ENCODE peak calls at places on chromosomes 3 and 15, in four cellular contexts. R is Karpas-422, V is IMR-90, O is HepG2. T is an unnamed sample.

GRCh38 chr3:52697622-52697946 is 8.0 kb downstream of the GLT8D1 start:
- DNase-seq in R (no peak), V (no peak), O (no peak), T (no peak)

GRCh38 chr15:100696452-100696851 is 94.1 kb downstream of the ASB7 start:
- DNase-seq in R (no peak), V (no peak), O (no peak), T (no peak)

GRCh38 chr15:62841269-62841628 is 201.3 kb upstream of the TPM1 start:
- DNase-seq in R (no peak), V (peak; percentile 60), O (no peak), T (no peak)

GRCh38 chr3:102400766-102401165 is 34.0 kb upstream of the ZPLD1 start:
- DNase-seq in R (no peak), V (peak; percentile 67), O (no peak), T (no peak)

GRCh38 chr3:145696011-145696410 is 465.0 kb downstream of the PLOD2 start:
- DNase-seq in R (no peak), V (no peak), O (no peak), T (no peak)

GRCh38 chr3:110383356-110383755 is 688.3 kb upstream of the NECTIN3 start:
- DNase-seq in R (no peak), V (peak; percentile 2), O (no peak), T (no peak)

GRCh38 chr3:104788807-104789206 is 577.9 kb upstream of the ALCAM start:
- DNase-seq in R (no peak), V (no peak), O (no peak), T (no peak)

GRCh38 chr15:60065951-60066350 is 61.8 kb downstream of the FOXB1 start:
- DNase-seq in R (no peak), V (no peak), O (no peak), T (no peak)

GRCh38 chr3:65811917-65812316 is 226.8 kb downstream of the MAGI1 start:
- DNase-seq in R (no peak), V (peak; percentile 13), O (no peak), T (peak; percentile 66)
- H3K9ac ChIP-seq in R (no peak overlapping the region), V (no peak overlapping the region), O (no peak overlapping the region), T (no peak overlapping the region)

DNA sequence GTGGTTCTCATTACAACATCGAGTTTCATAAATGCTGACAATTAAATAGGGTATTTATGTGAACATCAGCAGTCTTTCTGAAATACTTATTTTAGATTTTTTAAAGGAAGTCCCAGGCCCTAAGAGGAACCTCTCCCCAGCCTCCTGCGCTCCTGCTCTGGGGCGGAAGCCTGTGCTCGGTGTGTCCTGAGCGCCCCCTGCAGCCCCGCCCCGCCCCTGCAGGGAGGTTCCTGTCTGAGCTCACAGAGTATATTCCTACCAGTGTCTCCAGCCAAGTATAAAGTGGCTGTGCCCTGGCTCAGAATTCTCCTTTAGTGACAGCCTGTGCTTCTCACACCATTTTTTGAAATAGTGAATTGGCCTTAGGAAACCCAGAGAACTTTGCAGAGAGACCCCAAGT is 567.9 kb downstream of the GOLGA6L6 start:
- DNase-seq in R (no peak), V (no peak), O (no peak), T (no peak)
- H3K27ac ChIP-seq in R (no peak overlapping the region), V (no peak overlapping the region), O (no peak overlapping the region), T (no peak overlapping the region)

GRCh38 chr3:127751163-127751621 is 71.1 kb downstream of the MGLL start:
- DNase-seq in R (no peak), V (peak; percentile 32), O (no peak), T (no peak)
- H3K9ac ChIP-seq in R (no peak overlapping the region), V (no peak overlapping the region), O (no peak overlapping the region), T (no peak overlapping the region)

GRCh38 chr3:49007068-49007770 is at the start of gene WDR6:
- DNase-seq in R (peak; percentile 99), V (peak; percentile 97), O (peak; percentile 95), T (peak; percentile 99)
- H3K27ac ChIP-seq in R (peak within 1 kb of the TSS; percentile 85), V (peak within 1 kb of the TSS; percentile 99), O (peak within 1 kb of the TSS; percentile 86), T (peak within 1 kb of the TSS; percentile 92)

GRCh38 chr3:55570361-55570760 is 83.3 kb upstream of the WNT5A start:
- DNase-seq in R (no peak), V (no peak), O (no peak), T (no peak)

GRCh38 chr3:55572816-55573215 is 85.7 kb upstream of the WNT5A start:
- DNase-seq in R (no peak), V (no peak), O (no peak), T (no peak)

GRCh38 chr3:55571216-55571813 is 84.2 kb upstream of the WNT5A start:
- DNase-seq in R (no peak), V (no peak), O (no peak), T (no peak)

GRCh38 chr3:55574671-55575070 is 87.6 kb upstream of the WNT5A start:
- DNase-seq in R (no peak), V (no peak), O (no peak), T (no peak)

DNA sequence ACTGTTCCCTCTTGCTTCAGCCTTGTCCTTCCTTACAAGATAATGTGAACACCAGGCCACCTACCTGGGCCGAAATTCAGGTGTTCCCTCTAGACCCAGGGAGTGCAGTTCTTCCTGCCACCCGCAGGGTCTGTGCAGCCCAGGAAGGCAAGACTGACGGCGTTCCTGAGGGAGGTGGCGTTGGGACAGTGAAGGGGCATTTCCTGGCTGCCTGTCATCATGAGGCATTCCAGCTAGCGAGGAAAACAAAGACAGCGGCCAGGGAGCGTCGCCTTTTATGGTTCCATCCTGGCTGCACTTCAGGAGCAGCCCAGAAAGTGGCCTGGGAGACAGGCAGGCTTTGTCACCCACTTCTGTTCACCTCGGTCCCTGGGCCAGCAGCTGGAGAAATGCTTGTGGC is 84.8 kb upstream of the WNT5A start:
- DNase-seq in R (no peak), V (no peak), O (peak; percentile 3), T (peak; percentile 83)
- H3K9ac ChIP-seq in R (no peak overlapping the region), V (peak overlapping the region; percentile 22), O (no peak overlapping the region), T (no peak overlapping the region)

GRCh38 chr15:88799341-88799740 is 3.9 kb upstream of the ACAN start:
- DNase-seq in R (no peak), V (no peak), O (no peak), T (no peak)

GRCh38 chr15:88800026-88800425 is 3.2 kb upstream of the ACAN start:
- DNase-seq in R (no peak), V (peak; percentile 40), O (no peak), T (no peak)

GRCh38 chr15:88794001-88794400 is 9.2 kb upstream of the ACAN start:
- DNase-seq in R (no peak), V (no peak), O (no peak), T (no peak)

GRCh38 chr15:88802250-88802990 is 816 bp upstream of the ACAN start:
- DNase-seq in R (no peak), V (no peak), O (no peak), T (no peak)

DNA sequence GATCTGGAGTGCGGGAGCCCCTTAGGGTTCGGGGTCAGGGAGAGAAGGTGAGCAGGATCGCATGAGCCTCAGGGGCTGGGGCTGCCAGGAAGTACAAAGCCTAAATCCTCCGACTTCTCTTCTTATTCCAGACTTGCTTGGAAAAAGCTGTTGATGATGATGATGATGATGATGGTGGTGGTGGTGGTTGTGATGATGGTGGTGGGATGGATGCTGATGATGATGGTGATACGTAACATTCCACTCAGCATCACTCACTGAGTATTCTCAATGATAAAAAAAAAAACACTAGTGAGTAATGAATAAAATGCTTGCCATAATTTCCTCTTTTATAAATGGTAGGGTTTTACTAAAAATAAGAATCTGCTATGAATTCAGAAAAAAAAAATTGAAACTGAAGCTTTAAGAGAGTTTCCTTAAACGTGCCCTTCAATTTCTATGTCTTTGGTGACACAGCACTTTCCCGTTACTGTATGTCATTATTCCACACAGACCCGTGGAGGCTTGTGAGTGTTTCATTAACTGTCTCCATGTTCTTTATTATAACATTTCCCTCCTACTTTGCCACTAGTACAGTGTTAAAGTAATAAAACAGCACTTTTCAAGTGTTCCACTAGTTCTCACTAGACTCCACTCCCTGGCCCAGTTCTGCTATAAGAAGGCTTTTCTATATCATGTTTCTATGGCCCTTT is 5.4 kb upstream of the ACAN start:
- DNase-seq in R (no peak), V (no peak), O (no peak), T (no peak)
- H3K27ac ChIP-seq in R (no peak overlapping the region), V (no peak overlapping the region), O (no peak overlapping the region), T (no peak overlapping the region)

DNA sequence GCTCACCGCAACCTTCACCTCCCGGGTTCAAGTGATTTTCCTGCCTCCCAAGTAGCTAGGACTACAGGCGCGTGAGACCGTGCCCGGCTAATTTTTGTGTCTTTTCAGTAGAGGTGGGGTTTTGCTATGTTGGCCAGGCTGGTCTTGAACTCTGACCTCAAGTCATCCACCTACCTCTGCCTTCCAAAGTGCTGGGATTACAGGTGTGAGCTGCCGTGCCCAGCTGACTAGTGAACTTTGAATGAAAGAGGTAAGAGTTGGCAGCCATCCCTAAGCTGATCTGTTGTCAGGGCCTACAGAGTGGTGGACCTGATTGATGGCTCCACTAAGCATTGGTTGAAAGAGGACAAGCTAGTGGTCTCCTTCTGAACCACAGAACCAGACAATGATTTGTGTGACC is 15.3 kb downstream of the PXK start:
- DNase-seq in R (no peak), V (no peak), O (no peak), T (no peak)
- H3K9ac ChIP-seq in R (peak overlapping the region; percentile 42), V (no peak overlapping the region), O (no peak overlapping the region), T (no peak overlapping the region)

T was measured in neural progenitor cell.